ENCODE peak calls at places on chromosomes 5 and 9, in eight cellular contexts. N is uterus; O is CD4-positive, alpha-beta T cell; U is PC-9; B is A549; M is progenitor cell of endocrine pancreas; H is WERI-Rb-1; R is tibial nerve. Z is an unnamed sample.

GRCh38 chr5:135446186-135446585 is 962 bp downstream of the DCANP1 start:
- DNase-seq in N (no peak), O (no peak), U (no peak), B (no peak), M (no peak), H (no peak), R (no peak), Z (no peak)

GRCh38 chr9:122354536-122355199 is 16.2 kb upstream of the PTGS1 start:
- DNase-seq in N (no peak), O (no peak), U (no peak), B (no peak), M (no peak), H (no peak), R (no peak), Z (no peak)

GRCh38 chr5:28807230-28807629 is 1768.8 kb upstream of the CDH9 start:
- DNase-seq in N (no peak), O (no peak), U (no peak), B (no peak), M (no peak), H (no peak), R (no peak), Z (no peak)

GRCh38 chr9:137217276-137218211 is 4.5 kb downstream of the RNF208 start:
- DNase-seq in N (no peak), O (no peak), U (peak; percentile 72), B (no peak), M (no peak), H (peak; percentile 64), R (peak; percentile 43), Z (peak; percentile 90)

GRCh38 chr9:21559402-21560280 is 77.5 kb upstream of the IFNE start:
- DNase-seq in N (no peak), O (peak; percentile 41), U (peak; percentile 68), B (peak; percentile 37), M (peak; percentile 86), H (peak; percentile 34), R (no peak), Z (no peak)

GRCh38 chr5:125408582-125409069 is 662.2 kb upstream of the ZNF608 start:
- DNase-seq in N (peak; percentile 47), O (no peak), U (peak; percentile 85), B (peak; percentile 18), M (no peak), H (peak; percentile 24), R (no peak), Z (no peak)

GRCh38 chr5:20113031-20113685 is 125.2 kb upstream of the CDH18 start:
- DNase-seq in N (no peak), O (no peak), U (no peak), B (no peak), M (no peak), H (no peak), R (no peak), Z (no peak)

GRCh38 chr5:1718669-1719068 is 81.0 kb downstream of the MRPL36 start:
- DNase-seq in N (no peak), O (no peak), U (no peak), B (no peak), M (no peak), H (no peak), R (no peak), Z (no peak)

GRCh38 chr9:3698531-3698930 is 172.7 kb upstream of the RFX3 start:
- DNase-seq in N (no peak), O (no peak), U (no peak), B (no peak), M (no peak), H (no peak), R (no peak), Z (no peak)

GRCh38 chr5:143629871-143630658 is 181.9 kb upstream of the HMHB1 start:
- DNase-seq in N (no peak), O (no peak), U (peak; percentile 90), B (no peak), M (no peak), H (no peak), R (no peak), Z (no peak)

GRCh38 chr5:1368756-1369155 is 23.9 kb upstream of the CLPTM1L start:
- DNase-seq in N (no peak), O (no peak), U (no peak), B (no peak), M (no peak), H (no peak), R (no peak), Z (no peak)

GRCh38 chr9:5448461-5448860 is 1.9 kb upstream of the CD274 start:
- DNase-seq in N (no peak), O (no peak), U (no peak), B (no peak), M (no peak), H (no peak), R (no peak), Z (no peak)

GRCh38 chr5:78497573-78498533 is 137.4 kb downstream of the SCAMP1 start:
- DNase-seq in N (no peak), O (no peak), U (no peak), B (no peak), M (no peak), H (no peak), R (no peak), Z (no peak)

GRCh38 chr9:70924905-70925547 is 196.4 kb downstream of the TRPM3 start:
- DNase-seq in N (peak; percentile 20), O (no peak), U (no peak), B (peak; percentile 18), M (peak; percentile 17), H (peak; percentile 47), R (peak; percentile 40), Z (peak; percentile 70)

GRCh38 chr5:163089233-163089632 is 348.2 kb upstream of the CCNG1 start:
- DNase-seq in N (no peak), O (no peak), U (no peak), B (no peak), M (no peak), H (no peak), R (no peak), Z (no peak)

GRCh38 chr5:105587963-105588662 is 2025.5 kb upstream of the NUDT12 start:
- DNase-seq in N (no peak), O (no peak), U (no peak), B (no peak), M (no peak), H (peak; percentile 20), R (no peak), Z (no peak)

GRCh38 chr9:126519660-126520425 is 93.9 kb upstream of the LMX1B start:
- DNase-seq in N (no peak), O (no peak), U (no peak), B (no peak), M (no peak), H (no peak), R (no peak), Z (no peak)

GRCh38 chr9:131162886-131163285 is 37.5 kb downstream of the NUP214 start:
- DNase-seq in N (no peak), O (no peak), U (no peak), B (no peak), M (no peak), H (no peak), R (no peak), Z (no peak)

GRCh38 chr5:30401479-30402058 is 791.9 kb upstream of the CDH6 start:
- DNase-seq in N (no peak), O (no peak), U (no peak), B (no peak), M (peak; percentile 31), H (peak; percentile 74), R (peak; percentile 9), Z (peak; percentile 35)

GRCh38 chr9:127802576-127803443 is at the start of gene FPGS:
- DNase-seq in N (peak; percentile 89), O (peak; percentile 77), U (peak; percentile 66), B (peak; percentile 95), M (peak; percentile 60), H (peak; percentile 93), R (peak; percentile 81), Z (peak; percentile 64)

GRCh38 chr5:95590880-95591279 is 29.0 kb upstream of the GPR150 start:
- DNase-seq in N (no peak), O (no peak), U (no peak), B (no peak), M (no peak), H (no peak), R (no peak), Z (no peak)

GRCh38 chr5:83475540-83476469 is 4.3 kb downstream of the VCAN start:
- DNase-seq in N (no peak), O (no peak), U (no peak), B (no peak), M (no peak), H (no peak), R (no peak), Z (no peak)

GRCh38 chr5:169126376-169127043 is 174.4 kb downstream of the SLIT3 start:
- DNase-seq in N (no peak), O (no peak), U (no peak), B (no peak), M (no peak), H (no peak), R (no peak), Z (no peak)

DNA sequence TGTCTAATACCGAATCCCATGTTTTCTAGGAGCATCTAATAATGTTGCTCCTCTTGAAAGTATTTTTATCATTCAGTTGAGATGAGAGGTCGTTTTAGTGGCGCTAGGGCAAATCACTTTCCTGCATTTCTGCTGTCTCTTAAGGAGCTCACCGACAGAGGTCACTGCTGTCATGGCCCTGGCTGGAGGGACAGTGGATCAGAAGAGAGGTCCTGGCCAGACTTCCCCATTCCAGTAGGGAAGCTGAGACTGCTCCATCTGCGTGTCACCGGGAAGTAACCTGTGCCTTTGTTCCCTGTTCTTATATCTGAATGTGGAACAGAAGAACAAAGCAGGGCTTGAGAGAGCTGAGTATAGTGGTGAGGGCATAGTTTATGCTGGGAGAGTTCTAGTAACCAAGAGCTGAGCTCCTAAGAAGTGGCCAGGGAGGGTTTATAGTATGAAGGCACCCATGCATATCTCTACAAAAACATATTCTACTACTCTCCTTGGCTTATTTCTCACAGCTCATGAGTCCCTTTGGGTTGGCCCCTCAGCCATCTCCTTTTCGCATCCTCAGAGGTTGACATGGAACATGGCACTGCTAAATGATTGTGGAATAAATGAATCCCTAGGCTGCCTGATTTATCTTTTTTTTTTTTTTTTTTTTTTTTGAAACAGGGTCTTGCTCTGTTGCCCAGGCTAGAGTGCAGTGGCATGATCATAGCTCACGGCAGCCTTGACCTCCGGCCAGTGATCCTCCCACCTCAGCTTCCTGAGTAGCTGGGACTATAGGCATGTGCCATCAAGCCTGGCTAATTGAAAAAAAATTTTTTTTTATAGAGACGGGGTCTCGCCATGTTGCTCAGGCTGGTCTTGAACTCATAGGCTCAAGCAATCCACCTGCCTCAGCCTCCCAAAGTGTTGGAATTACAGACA is 27.2 kb downstream of the ATP6V0E1 start:
- DNase-seq in N (peak; percentile 27), O (no peak), U (no peak), B (no peak), M (peak; percentile 19), H (no peak), R (peak; percentile 53), Z (peak; percentile 52)
- TF ChIP-seq CTCF in N (no peak), O (no peak), U (no peak), B (no peak), M (peak; percentile 50), H (no peak), R (peak; percentile 37), Z (peak; percentile 51)

GRCh38 chr5:123787136-123787535 is 275.2 kb downstream of the CSNK1G3 start:
- DNase-seq in N (no peak), O (no peak), U (no peak), B (no peak), M (no peak), H (no peak), R (no peak), Z (no peak)
- TF ChIP-seq CTCF in N (no peak), O (no peak), U (no peak), B (no peak), M (no peak), H (no peak), R (no peak), Z (no peak)

GRCh38 chr5:72920690-72921089 is 35.2 kb upstream of the FCHO2 start:
- DNase-seq in N (no peak), O (no peak), U (peak; percentile 52), B (peak; percentile 33), M (no peak), H (no peak), R (no peak), Z (no peak)
- TF ChIP-seq CTCF in N (no peak), O (no peak), U (peak; percentile 69), B (peak; percentile 64), M (peak; percentile 32), H (no peak), R (no peak), Z (peak; percentile 45)

GRCh38 chr5:180797256-180798192 is 5.1 kb downstream of the MGAT1 start:
- DNase-seq in N (no peak), O (no peak), U (no peak), B (no peak), M (no peak), H (no peak), R (no peak), Z (no peak)
- TF ChIP-seq CTCF in N (no peak), O (no peak), U (no peak), B (no peak), M (no peak), H (no peak), R (no peak), Z (no peak)

Z was measured in LNCaP clone FGC.